ENCODE peak calls at places on chromosomes 1 and 21, in four cellular contexts. G, W, C and K are unnamed samples.

GRCh38 chr1:29711582-29712274 is 475.4 kb downstream of the PTPRU start:
- DNase-seq in G (peak; percentile 60), W (no peak), C (no peak), K (no peak)

GRCh38 chr21:35048183-35048601 is 910 bp downstream of the RUNX1 start:
- DNase-seq in G (no peak), W (no peak), C (no peak), K (no peak)

GRCh38 chr1:151047925-151048644 is 534 bp downstream of the C1orf56 start:
- DNase-seq in G (peak; percentile 67), W (peak; percentile 79), C (peak; percentile 63), K (peak; percentile 78)

GRCh38 chr1:205580140-205580922 is 51.5 kb downstream of the ELK4 start:
- DNase-seq in G (no peak), W (no peak), C (no peak), K (no peak)

GRCh38 chr1:160520999-160521398 is 2.1 kb downstream of the SLAMF6 start:
- DNase-seq in G (no peak), W (no peak), C (no peak), K (no peak)

GRCh38 chr1:26317612-26318337 is at the start of gene CD52:
- DNase-seq in G (no peak), W (no peak), C (no peak), K (peak; percentile 82)

GRCh38 chr1:187491082-187491720 is 662.5 kb downstream of the PLA2G4A start:
- DNase-seq in G (peak; percentile 89), W (no peak), C (no peak), K (no peak)

GRCh38 chr21:28516996-28517592 is 475.6 kb downstream of the LTN1 start:
- DNase-seq in G (peak; percentile 42), W (peak; percentile 54), C (peak; percentile 64), K (peak; percentile 56)

GRCh38 chr1:1043921-1044320 is 24.0 kb downstream of the AGRN start:
- DNase-seq in G (no peak), W (no peak), C (no peak), K (no peak)

GRCh38 chr1:209490013-209490412 is 93.5 kb upstream of the CAMK1G start:
- DNase-seq in G (peak; percentile 19), W (no peak), C (no peak), K (no peak)

GRCh38 chr1:42524330-42524729 is 61.2 kb downstream of the CCDC30 start:
- DNase-seq in G (no peak), W (no peak), C (no peak), K (no peak)

GRCh38 chr1:32178380-32179192 is 889 bp upstream of the TXLNA start:
- DNase-seq in G (no peak), W (no peak), C (no peak), K (no peak)

GRCh38 chr1:25796807-25797458 is 3.1 kb upstream of the SELENON start:
- DNase-seq in G (peak; percentile 79), W (peak; percentile 87), C (peak; percentile 87), K (peak; percentile 71)

GRCh38 chr21:26925122-26925521 is 41.8 kb downstream of the ADAMTS5 start:
- DNase-seq in G (no peak), W (no peak), C (no peak), K (no peak)
- TF ChIP-seq CTCF in G (no peak), W (no peak), C (no peak), K (no peak)

GRCh38 chr1:206656936-206657335 is 21.6 kb downstream of the DYRK3 start:
- DNase-seq in G (no peak), W (no peak), C (no peak), K (no peak)

GRCh38 chr1:206661161-206661820 is 23.4 kb upstream of the MAPKAPK2 start:
- DNase-seq in G (no peak), W (no peak), C (no peak), K (no peak)

GRCh38 chr1:206660136-206660535 is 24.6 kb upstream of the MAPKAPK2 start:
- DNase-seq in G (no peak), W (no peak), C (no peak), K (no peak)

GRCh38 chr1:206658981-206659273 is 23.6 kb downstream of the DYRK3 start:
- DNase-seq in G (no peak), W (no peak), C (no peak), K (no peak)

GRCh38 chr1:206658264-206658980 is 23.1 kb downstream of the DYRK3 start:
- DNase-seq in G (no peak), W (peak; percentile 35), C (peak; percentile 60), K (peak; percentile 79)
- TF ChIP-seq CTCF in G (peak; percentile 55), W (peak; percentile 49), C (peak; percentile 87), K (peak; percentile 87)

GRCh38 chr1:194534784-194535183 is 1348.4 kb upstream of the B3GALT2 start:
- DNase-seq in G (no peak), W (no peak), C (no peak), K (no peak)

GRCh38 chr1:194537521-194537920 is 1351.1 kb upstream of the B3GALT2 start:
- DNase-seq in G (no peak), W (no peak), C (no peak), K (no peak)

GRCh38 chr1:194535369-194535768 is 1349.0 kb upstream of the B3GALT2 start:
- DNase-seq in G (no peak), W (no peak), C (no peak), K (no peak)

GRCh38 chr1:194533641-194534040 is 1347.2 kb upstream of the B3GALT2 start:
- DNase-seq in G (no peak), W (no peak), C (no peak), K (no peak)

GRCh38 chr1:194538453-194538852 is 1352.0 kb upstream of the B3GALT2 start:
- DNase-seq in G (no peak), W (no peak), C (no peak), K (no peak)
- TF ChIP-seq CTCF in G (no peak), W (no peak), C (no peak), K (no peak)

GRCh38 chr1:169753549-169753948 is 19.7 kb upstream of the SELE start:
- DNase-seq in G (no peak), W (no peak), C (no peak), K (no peak)
- TF ChIP-seq CTCF in G (no peak), W (no peak), C (no peak), K (no peak)

GRCh38 chr21:37905291-37905690 is 11.0 kb downstream of the KCNJ6 start:
- DNase-seq in G (no peak), W (no peak), C (no peak), K (no peak)

GRCh38 chr21:37899141-37899540 is 17.1 kb downstream of the KCNJ6 start:
- DNase-seq in G (no peak), W (no peak), C (no peak), K (no peak)

GRCh38 chr21:37904879-37905278 is 11.4 kb downstream of the KCNJ6 start:
- DNase-seq in G (no peak), W (no peak), C (peak; percentile 52), K (no peak)

GRCh38 chr21:37907076-37907475 is 9.2 kb downstream of the KCNJ6 start:
- DNase-seq in G (no peak), W (no peak), C (no peak), K (no peak)

GRCh38 chr21:37903396-37903795 is 12.9 kb downstream of the KCNJ6 start:
- DNase-seq in G (no peak), W (no peak), C (no peak), K (no peak)
- TF ChIP-seq CTCF in G (no peak), W (no peak), C (no peak), K (no peak)

GRCh38 chr1:3911981-3912808 is 12.1 kb upstream of the C1orf174 start:
- DNase-seq in G (no peak), W (no peak), C (no peak), K (no peak)

GRCh38 chr1:3914331-3914851 is 14.3 kb upstream of the C1orf174 start:
- DNase-seq in G (no peak), W (no peak), C (no peak), K (no peak)

GRCh38 chr1:3911521-3911845 is 11.4 kb upstream of the C1orf174 start:
- DNase-seq in G (no peak), W (no peak), C (no peak), K (no peak)

GRCh38 chr1:3914911-3915310 is 14.8 kb upstream of the C1orf174 start:
- DNase-seq in G (no peak), W (no peak), C (no peak), K (no peak)

GRCh38 chr1:3912809-3913685 is 13.0 kb upstream of the C1orf174 start:
- DNase-seq in G (no peak), W (no peak), C (no peak), K (no peak)
- TF ChIP-seq CTCF in G (no peak), W (no peak), C (no peak), K (no peak)